ENCODE peak calls at places on chromosomes 16 and 17, in ten cellular contexts. I, W, Z, D, N, G, Y, A, K and B are unnamed samples.

GRCh38 chr17:11922634-11923033 is 74.6 kb downstream of the ZNF18 start:
- DNase-seq in I (no peak), W (no peak), Z (no peak), D (no peak), N (no peak), G (no peak), Y (no peak), A (no peak), K (no peak), B (no peak)

GRCh38 chr16:55487048-55487803 is 8.2 kb downstream of the MMP2 start:
- DNase-seq in I (no peak), W (no peak), Z (no peak), D (no peak), N (no peak), G (peak), Y (no peak), A (no peak), K (no peak), B (no peak)

GRCh38 chr16:67202956-67203493 is 4.1 kb downstream of the ELMO3 start:
- DNase-seq in I (no peak), W (no peak), Z (no peak), D (no peak), N (no peak), G (no peak), Y (no peak), A (no peak), K (no peak), B (no peak)

GRCh38 chr16:50684823-50685455 is 3.8 kb upstream of the SNX20 start:
- DNase-seq in I (no peak), W (no peak), Z (no peak), D (no peak), N (no peak), G (no peak), Y (no peak), A (no peak), K (peak), B (peak)

GRCh38 chr17:29111816-29112499 is 68.2 kb downstream of the MYO18A start:
- DNase-seq in I (peak), W (peak), Z (peak), D (peak), N (peak), G (peak), Y (peak), A (peak), K (peak), B (peak)

GRCh38 chr16:24539850-24540484 is 601 bp downstream of the RBBP6 start:
- DNase-seq in I (peak), W (peak), Z (peak), D (no peak), N (no peak), G (peak), Y (peak), A (peak), K (no peak), B (no peak)

GRCh38 chr16:4972938-4973587 is 14.9 kb downstream of the SEC14L5 start:
- DNase-seq in I (no peak), W (no peak), Z (no peak), D (no peak), N (no peak), G (peak), Y (no peak), A (no peak), K (peak), B (no peak)

GRCh38 chr16:11497329-11497805 is 89.4 kb downstream of the LITAF start:
- DNase-seq in I (no peak), W (peak), Z (peak), D (peak), N (peak), G (peak), Y (no peak), A (peak), K (no peak), B (no peak)

GRCh38 chr16:12876778-12877177 is 24.6 kb upstream of the SHISA9 start:
- DNase-seq in I (no peak), W (no peak), Z (no peak), D (peak), N (no peak), G (no peak), Y (no peak), A (no peak), K (no peak), B (no peak)